ENCODE peak calls at places on chromosome 19, in six cellular contexts. One of them, this sample, is unnamed.
A peak's percentile ranks its signal among the peaks of the same experiment; 100 is the strongest.

GRCh38 chr19:1862424-1863307 is 713 bp downstream of the KLF16 start:
- DNase-seq in WERI-Rb-1: no peak
- DNase-seq in T-helper 9 cell: peak; percentile 63
- DNase-seq in AG04450: no peak
- DNase-seq in myocyte: no peak
- DNase-seq in brain pericyte: no peak
- DNase-seq in this sample: no peak

GRCh38 chr19:52527954-52528326 is 472 bp downstream of the ZNF808 start:
- DNase-seq in WERI-Rb-1: peak; percentile 12
- DNase-seq in T-helper 9 cell: peak; percentile 1
- DNase-seq in myocyte: no peak
- DNase-seq in AG04450: no peak
- DNase-seq in brain pericyte: no peak
- DNase-seq in this sample: no peak

GRCh38 chr19:862529-863304 is 3.3 kb downstream of the CFD start:
- DNase-seq in myocyte: peak; percentile 26
- DNase-seq in WERI-Rb-1: peak; percentile 46
- DNase-seq in brain pericyte: no peak
- DNase-seq in T-helper 9 cell: peak; percentile 79
- DNase-seq in AG04450: no peak
- DNase-seq in this sample: no peak

GRCh38 chr19:2059422-2060201 is 8.6 kb upstream of the MKNK2 start:
- DNase-seq in AG04450: no peak
- DNase-seq in WERI-Rb-1: peak; percentile 65
- DNase-seq in brain pericyte: no peak
- DNase-seq in myocyte: peak; percentile 84
- DNase-seq in T-helper 9 cell: no peak
- DNase-seq in this sample: no peak

GRCh38 chr19:3098141-3098514 is 4.0 kb downstream of the GNA11 start:
- DNase-seq in WERI-Rb-1: no peak
- DNase-seq in brain pericyte: no peak
- DNase-seq in myocyte: no peak
- DNase-seq in T-helper 9 cell: no peak
- DNase-seq in AG04450: no peak
- DNase-seq in this sample: no peak

GRCh38 chr19:3931041-3931440 is 1.8 kb upstream of the NMRK2 start:
- DNase-seq in AG04450: no peak
- DNase-seq in WERI-Rb-1: no peak
- DNase-seq in myocyte: no peak
- DNase-seq in T-helper 9 cell: no peak
- DNase-seq in brain pericyte: no peak
- DNase-seq in this sample: no peak

GRCh38 chr19:17391371-17392151 is 2.4 kb downstream of the CCDC194 start:
- DNase-seq in brain pericyte: no peak
- DNase-seq in myocyte: peak; percentile 38
- DNase-seq in T-helper 9 cell: no peak
- DNase-seq in AG04450: no peak
- DNase-seq in WERI-Rb-1: no peak
- DNase-seq in this sample: no peak

GRCh38 chr19:33293255-33294057 is 8.9 kb downstream of the CEBPA start:
- DNase-seq in brain pericyte: no peak
- DNase-seq in myocyte: peak; percentile 54
- DNase-seq in WERI-Rb-1: peak; percentile 35
- DNase-seq in T-helper 9 cell: no peak
- DNase-seq in AG04450: peak; percentile 26
- DNase-seq in this sample: no peak

GRCh38 chr19:48635966-48636858 is 967 bp downstream of the DBP start:
- DNase-seq in brain pericyte: no peak
- DNase-seq in AG04450: no peak
- DNase-seq in T-helper 9 cell: no peak
- DNase-seq in WERI-Rb-1: no peak
- DNase-seq in myocyte: no peak
- DNase-seq in this sample: no peak

GRCh38 chr19:28706693-28707092 is 506.3 kb downstream of the UQCRFS1 start:
- DNase-seq in WERI-Rb-1: no peak
- DNase-seq in brain pericyte: no peak
- DNase-seq in AG04450: no peak
- DNase-seq in myocyte: no peak
- DNase-seq in T-helper 9 cell: no peak
- DNase-seq in this sample: no peak

GRCh38 chr19:39325778-39326680 is 5.4 kb upstream of the LRFN1 start:
- DNase-seq in AG04450: no peak
- DNase-seq in brain pericyte: no peak
- DNase-seq in myocyte: no peak
- DNase-seq in WERI-Rb-1: no peak
- DNase-seq in T-helper 9 cell: no peak
- DNase-seq in this sample: no peak

GRCh38 chr19:2974342-2974932 is 2.9 kb upstream of the TLE6 start:
- DNase-seq in WERI-Rb-1: peak; percentile 61
- DNase-seq in brain pericyte: no peak
- DNase-seq in AG04450: no peak
- DNase-seq in T-helper 9 cell: no peak
- DNase-seq in myocyte: peak; percentile 51
- DNase-seq in this sample: no peak

GRCh38 chr19:28847468-28847867 is 365.5 kb downstream of the UQCRFS1 start:
- DNase-seq in brain pericyte: no peak
- DNase-seq in WERI-Rb-1: no peak
- DNase-seq in T-helper 9 cell: no peak
- DNase-seq in AG04450: no peak
- DNase-seq in myocyte: peak; percentile 11
- DNase-seq in this sample: no peak

GRCh38 chr19:40542197-40542859 is 34.3 kb upstream of the SHKBP1 start:
- DNase-seq in T-helper 9 cell: no peak
- DNase-seq in myocyte: peak; percentile 85
- DNase-seq in AG04450: peak; percentile 61
- DNase-seq in brain pericyte: no peak
- DNase-seq in WERI-Rb-1: peak; percentile 96
- DNase-seq in this sample: no peak

GRCh38 chr19:4215807-4216206 is 13.5 kb upstream of the EBI3 start:
- DNase-seq in brain pericyte: no peak
- DNase-seq in myocyte: no peak
- DNase-seq in T-helper 9 cell: no peak
- DNase-seq in AG04450: no peak
- DNase-seq in WERI-Rb-1: no peak
- DNase-seq in this sample: no peak

GRCh38 chr19:39428309-39429112 is 7.2 kb downstream of the RPS16 start:
- DNase-seq in brain pericyte: peak; percentile 89
- DNase-seq in T-helper 9 cell: no peak
- DNase-seq in WERI-Rb-1: peak; percentile 35
- DNase-seq in myocyte: peak; percentile 94
- DNase-seq in AG04450: peak; percentile 85
- DNase-seq in this sample: peak; percentile 93

GRCh38 chr19:55579766-55580621 is 654 bp downstream of the ZNF579 start:
- DNase-seq in T-helper 9 cell: no peak
- DNase-seq in AG04450: no peak
- DNase-seq in myocyte: peak; percentile 60
- DNase-seq in brain pericyte: no peak
- DNase-seq in WERI-Rb-1: peak; percentile 27
- DNase-seq in this sample: no peak

GRCh38 chr19:51530616-51531015 is 854 bp downstream of the SIGLEC6 start:
- DNase-seq in WERI-Rb-1: no peak
- DNase-seq in myocyte: no peak
- DNase-seq in brain pericyte: no peak
- DNase-seq in AG04450: no peak
- DNase-seq in T-helper 9 cell: no peak
- DNase-seq in this sample: no peak

GRCh38 chr19:32976223-32976805 is 4.3 kb downstream of the FAAP24 start:
- DNase-seq in brain pericyte: no peak
- DNase-seq in myocyte: peak; percentile 70
- DNase-seq in T-helper 9 cell: peak; percentile 69
- DNase-seq in AG04450: no peak
- DNase-seq in WERI-Rb-1: peak; percentile 67
- DNase-seq in this sample: peak; percentile 55

GRCh38 chr19:51472607-51473006 is 5.7 kb upstream of the CEACAM18 start:
- DNase-seq in brain pericyte: no peak
- DNase-seq in T-helper 9 cell: no peak
- DNase-seq in WERI-Rb-1: no peak
- DNase-seq in AG04450: no peak
- DNase-seq in myocyte: no peak
- DNase-seq in this sample: no peak

GRCh38 chr19:38527466-38528136 is 90.2 kb downstream of the MAP4K1 start:
- DNase-seq in brain pericyte: no peak
- DNase-seq in T-helper 9 cell: no peak
- DNase-seq in AG04450: no peak
- DNase-seq in myocyte: no peak
- DNase-seq in WERI-Rb-1: peak; percentile 27
- DNase-seq in this sample: no peak

GRCh38 chr19:11931051-11931450 is 6.1 kb downstream of the ZNF700 start:
- DNase-seq in brain pericyte: no peak
- DNase-seq in T-helper 9 cell: no peak
- DNase-seq in myocyte: peak; percentile 48
- DNase-seq in AG04450: no peak
- DNase-seq in WERI-Rb-1: peak; percentile 30
- DNase-seq in this sample: no peak

GRCh38 chr19:12665281-12665573 is 1.3 kb downstream of the MAN2B1 start:
- DNase-seq in brain pericyte: no peak
- DNase-seq in myocyte: no peak
- DNase-seq in T-helper 9 cell: no peak
- DNase-seq in WERI-Rb-1: no peak
- DNase-seq in AG04450: no peak
- DNase-seq in this sample: no peak

GRCh38 chr19:44848805-44849457 is 2.8 kb downstream of the NECTIN2 start:
- DNase-seq in WERI-Rb-1: peak; percentile 77
- DNase-seq in T-helper 9 cell: no peak
- DNase-seq in AG04450: no peak
- DNase-seq in brain pericyte: no peak
- DNase-seq in myocyte: no peak
- DNase-seq in this sample: no peak

GRCh38 chr19:6739884-6740588 is 556 bp downstream of the TRIP10 start:
- DNase-seq in AG04450: no peak
- DNase-seq in WERI-Rb-1: peak; percentile 37
- DNase-seq in myocyte: peak; percentile 63
- DNase-seq in T-helper 9 cell: peak; percentile 19
- DNase-seq in brain pericyte: no peak
- DNase-seq in this sample: no peak

GRCh38 chr19:38912600-38913514 is 871 bp upstream of the CCER2 start:
- DNase-seq in myocyte: peak; percentile 73
- DNase-seq in AG04450: no peak
- DNase-seq in T-helper 9 cell: no peak
- DNase-seq in WERI-Rb-1: no peak
- DNase-seq in brain pericyte: no peak
- DNase-seq in this sample: no peak

GRCh38 chr19:38015771-38016170 is 108.8 kb downstream of the SIPA1L3 start:
- DNase-seq in T-helper 9 cell: no peak
- DNase-seq in brain pericyte: no peak
- DNase-seq in myocyte: no peak
- DNase-seq in WERI-Rb-1: no peak
- DNase-seq in AG04450: no peak
- DNase-seq in this sample: no peak

GRCh38 chr19:5609881-5610280 is 12.7 kb downstream of the SAFB2 start:
- DNase-seq in WERI-Rb-1: no peak
- DNase-seq in T-helper 9 cell: no peak
- DNase-seq in myocyte: no peak
- DNase-seq in brain pericyte: no peak
- DNase-seq in AG04450: no peak
- DNase-seq in this sample: no peak

GRCh38 chr19:29680447-29680846 is 15.2 kb downstream of the PLEKHF1 start:
- DNase-seq in AG04450: no peak
- DNase-seq in T-helper 9 cell: peak; percentile 81
- DNase-seq in brain pericyte: no peak
- DNase-seq in WERI-Rb-1: no peak
- DNase-seq in myocyte: no peak
- DNase-seq in this sample: no peak

GRCh38 chr19:8334458-8335342 is 8.4 kb downstream of the KANK3 start:
- DNase-seq in T-helper 9 cell: no peak
- DNase-seq in myocyte: peak; percentile 80
- DNase-seq in AG04450: no peak
- DNase-seq in brain pericyte: no peak
- DNase-seq in WERI-Rb-1: peak; percentile 83
- DNase-seq in this sample: no peak

This sample was measured in smooth muscle cell of the brain vasculature.